ENCODE peak calls at places on chromosome 4, in eight cellular contexts. H is kidney tubule cell; L is HEK293T; J is stimulated activated CD4-positive, alpha-beta T cell treated with anti-CD3 and anti-CD28 coated beads, Interleukin-15, amount 100 ng/mL, for 1 hour; X is activated naive CD8-positive, alpha-beta T cell treated with anti-CD3 and anti-CD28 coated beads for 36 hours; D is T-helper 2 cell; B is NCI-H1930; S is GM10248. Z is an unnamed sample.

GRCh38 chr4:7625073-7625472 is 190.3 kb upstream of the PSAPL1 start:
- DNase-seq in H (no peak), L (no peak), J (no peak), X (no peak), D (no peak), B (no peak), S (no peak), Z (no peak)

GRCh38 chr4:6788123-6788522 is 5.6 kb downstream of the KIAA0232 start:
- DNase-seq in H (no peak), L (no peak), J (no peak), X (no peak), D (no peak), B (no peak), S (no peak), Z (no peak)

GRCh38 chr4:1164444-1164843 is 7.9 kb downstream of the SPON2 start:
- DNase-seq in H (no peak), L (no peak), J (no peak), X (no peak), D (no peak), B (no peak), S (no peak), Z (no peak)

GRCh38 chr4:145709843-145710242 is 29.9 kb downstream of the C4orf51 start:
- DNase-seq in H (peak), L (no peak), J (no peak), X (no peak), D (no peak), B (no peak), S (no peak), Z (no peak)

GRCh38 chr4:154908168-154908567 is 127.1 kb downstream of the RBM46 start:
- DNase-seq in H (peak), L (no peak), J (no peak), X (no peak), D (no peak), B (no peak), S (no peak), Z (no peak)

GRCh38 chr4:784401-785331 is 41.3 kb downstream of the CPLX1 start:
- DNase-seq in H (no peak), L (no peak), J (no peak), X (no peak), D (no peak), B (no peak), S (no peak), Z (no peak)

GRCh38 chr4:137664055-137664405 is 131.7 kb upstream of the PCDH18 start:
- DNase-seq in H (peak), L (no peak), J (no peak), X (no peak), D (no peak), B (no peak), S (no peak), Z (no peak)

GRCh38 chr4:158750379-158750778 is 18.4 kb upstream of the FNIP2 start:
- DNase-seq in H (no peak), L (no peak), J (no peak), X (no peak), D (no peak), B (no peak), S (no peak), Z (no peak)

GRCh38 chr4:80266267-80266901 is at the start of gene FGF5:
- DNase-seq in H (peak), L (peak), J (no peak), X (peak), D (no peak), B (peak), S (no peak), Z (peak)

GRCh38 chr4:109912706-109913621 is at the start of gene EGF:
- DNase-seq in H (peak), L (no peak), J (no peak), X (no peak), D (no peak), B (no peak), S (no peak), Z (no peak)

GRCh38 chr4:4200624-4201023 is 26.1 kb downstream of the OTOP1 start:
- DNase-seq in H (no peak), L (no peak), J (no peak), X (no peak), D (no peak), B (no peak), S (no peak), Z (no peak)

GRCh38 chr4:9944431-9945425 is 76.6 kb downstream of the SLC2A9 start:
- DNase-seq in H (no peak), L (no peak), J (no peak), X (no peak), D (no peak), B (no peak), S (no peak), Z (no peak)

GRCh38 chr4:6974138-6974848 is 64.7 kb downstream of the TBC1D14 start:
- DNase-seq in H (peak), L (peak), J (peak), X (peak), D (peak), B (peak), S (peak), Z (peak)

GRCh38 chr4:54067163-54067562 is 2.8 kb upstream of the CHIC2 start:
- DNase-seq in H (peak), L (no peak), J (no peak), X (no peak), D (no peak), B (no peak), S (no peak), Z (no peak)

GRCh38 chr4:112355662-112356061 is 58.5 kb downstream of the ALPK1 start:
- DNase-seq in H (no peak), L (no peak), J (no peak), X (no peak), D (no peak), B (no peak), S (no peak), Z (no peak)

GRCh38 chr4:111453216-111453615 is 692.0 kb upstream of the FAM241A start:
- DNase-seq in H (no peak), L (no peak), J (no peak), X (no peak), D (no peak), B (no peak), S (no peak), Z (no peak)

GRCh38 chr4:52091811-52092210 is 40.7 kb downstream of the SPATA18 start:
- DNase-seq in H (peak), L (no peak), J (no peak), X (no peak), D (no peak), B (no peak), S (no peak), Z (no peak)

GRCh38 chr4:25843340-25844097 is 19.3 kb downstream of the SEL1L3 start:
- DNase-seq in H (peak), L (no peak), J (no peak), X (no peak), D (no peak), B (no peak), S (peak), Z (no peak)

GRCh38 chr4:22897520-22898108 is 204.9 kb downstream of the GBA3 start:
- DNase-seq in H (peak), L (peak), J (no peak), X (peak), D (no peak), B (peak), S (peak), Z (no peak)

Z was measured in NCI-H1417.